ENCODE peak calls at places on chromosomes 7 and 10, in seven cellular contexts. P is astrocyte, R is fibroblast of lung, F is PC-3, Y is HCT116, J is hepatocyte, D is GM23338. Z is an unnamed sample. For H3K27me3, the result is how much of the 10 kb centered on the place peaks cover.

GRCh38 chr10:131663411-131663810 is 237.4 kb upstream of the PPP2R2D start:
- DNase-seq in P (no peak), R (no peak), F (no peak), Y (no peak), J (no peak), D (no peak), Z (no peak)

GRCh38 chr7:75993689-75994387 is 557 bp downstream of the TMEM120A start:
- DNase-seq in P (peak), R (peak), F (peak), Y (no peak), J (peak), D (peak), Z (peak)

GRCh38 chr10:35940067-35940989 is 298.2 kb upstream of the FZD8 start:
- DNase-seq in P (no peak), R (no peak), F (no peak), Y (no peak), J (peak), D (no peak), Z (peak)

GRCh38 chr7:155258233-155258575 is 39.5 kb upstream of the INSIG1 start:
- DNase-seq in P (peak), R (peak), F (peak), Y (no peak), J (no peak), D (no peak), Z (peak)

GRCh38 chr10:36367362-36367761 is 725.3 kb upstream of the FZD8 start:
- DNase-seq in P (no peak), R (no peak), F (peak), Y (no peak), J (no peak), D (no peak), Z (no peak)

GRCh38 chr7:20219062-20219445 is 1.9 kb upstream of the MACC1 start:
- DNase-seq in P (no peak), R (no peak), F (no peak), Y (no peak), J (no peak), D (no peak), Z (no peak)

GRCh38 chr10:5752301-5752871 is 60.8 kb downstream of the GDI2 start:
- DNase-seq in P (no peak), R (no peak), F (no peak), Y (no peak), J (peak), D (no peak), Z (peak)

GRCh38 chr10:26730548-26730947 is 33.0 kb downstream of the PDSS1 start:
- DNase-seq in P (no peak), R (no peak), F (no peak), Y (no peak), J (no peak), D (no peak), Z (no peak)

GRCh38 chr7:130938661-130939060 is 204.7 kb upstream of the KLF14 start:
- DNase-seq in P (no peak), R (peak), F (no peak), Y (no peak), J (no peak), D (no peak), Z (peak)

GRCh38 chr7:23696916-23697441 is 13.0 kb upstream of the STK31 start:
- DNase-seq in P (peak), R (peak), F (peak), Y (peak), J (peak), D (peak), Z (peak)

GRCh38 chr10:122286872-122287271 is 15.8 kb downstream of the BTBD16 start:
- DNase-seq in P (peak), R (peak), F (peak), Y (no peak), J (peak), D (peak), Z (peak)

GRCh38 chr10:71921319-71922027 is 42.7 kb upstream of the CHST3 start:
- DNase-seq in P (no peak), R (no peak), F (no peak), Y (no peak), J (peak), D (no peak), Z (peak)

GRCh38 chr10:29239569-29240472 is 49.0 kb upstream of the LYZL1 start:
- DNase-seq in P (no peak), R (no peak), F (peak), Y (peak), J (peak), D (peak), Z (peak)

DNA sequence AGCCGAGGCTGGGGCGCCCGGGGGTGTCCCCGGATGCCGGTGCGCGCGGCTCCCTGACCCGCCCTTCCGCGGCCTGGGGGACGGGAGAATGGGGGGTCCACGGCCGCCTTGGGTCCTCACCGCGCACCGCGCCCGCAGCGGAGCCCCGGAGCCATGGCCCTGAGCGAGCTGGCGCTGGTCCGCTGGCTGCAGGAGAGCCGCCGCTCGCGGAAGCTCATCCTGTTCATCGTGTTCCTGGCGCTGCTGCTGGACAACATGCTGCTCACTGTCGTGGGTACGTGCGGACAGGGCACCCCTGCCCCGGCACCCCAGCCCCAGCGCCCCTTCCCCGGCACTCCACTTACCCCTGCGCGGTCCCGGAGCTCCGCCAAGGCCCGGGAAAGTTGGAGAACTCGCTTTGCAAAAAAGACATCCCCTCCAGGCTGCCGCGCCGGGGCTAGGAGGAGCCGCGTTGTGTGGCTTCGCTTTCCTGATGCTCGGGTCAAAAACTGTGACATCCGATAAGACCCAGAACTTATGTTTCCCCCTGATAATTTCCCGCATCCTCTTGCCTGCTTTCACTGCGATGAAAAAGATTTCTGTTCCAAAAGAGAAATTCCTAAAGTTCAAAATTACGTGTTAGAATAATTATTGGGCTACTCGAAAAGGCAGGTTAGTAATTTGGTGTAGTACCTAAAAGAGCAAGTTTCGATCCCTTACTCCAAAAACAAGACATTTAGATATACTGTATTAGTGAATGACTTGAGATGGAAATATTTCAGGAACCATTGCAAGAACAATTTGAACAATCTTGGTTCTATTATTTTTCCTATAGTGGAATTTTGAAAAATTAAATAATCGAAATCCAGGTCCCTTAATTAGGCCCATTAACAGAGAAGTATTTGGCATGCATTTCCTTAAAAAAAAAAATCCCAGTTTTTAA is 888 bp downstream of the SLC18A2 start:
- DNase-seq in P (no peak), R (peak), F (no peak), Y (no peak), J (peak), D (peak), Z (peak)
- TF ChIP-seq EZH2 in P (peak), R (no peak), F (no peak), Y (no peak), J (peak), D (no peak), Z (peak)

GRCh38 chr7:97004237-97004930 is 969 bp upstream of the DLX6 start:
- DNase-seq in P (no peak), R (no peak), F (no peak), Y (no peak), J (no peak), D (peak), Z (no peak)

GRCh38 chr7:97002555-97003261 is 2.6 kb upstream of the DLX6 start:
- DNase-seq in P (no peak), R (no peak), F (no peak), Y (no peak), J (no peak), D (peak), Z (no peak)

GRCh38 chr7:97003262-97004236 is 1.8 kb upstream of the DLX6 start:
- DNase-seq in P (no peak), R (no peak), F (no peak), Y (no peak), J (no peak), D (peak), Z (no peak)

GRCh38 chr7:97001221-97001620 is 4.1 kb upstream of the DLX6 start:
- DNase-seq in P (no peak), R (no peak), F (no peak), Y (no peak), J (no peak), D (peak), Z (no peak)

GRCh38 chr7:97001656-97002554 is 3.4 kb upstream of the DLX6 start:
- DNase-seq in P (no peak), R (no peak), F (no peak), Y (no peak), J (no peak), D (peak), Z (no peak)
- H3K27me3 ChIP-seq in P (half or more), R (half or more), F (under half), Y (under half), J (half or more), D (half or more), Z (half or more)

DNA sequence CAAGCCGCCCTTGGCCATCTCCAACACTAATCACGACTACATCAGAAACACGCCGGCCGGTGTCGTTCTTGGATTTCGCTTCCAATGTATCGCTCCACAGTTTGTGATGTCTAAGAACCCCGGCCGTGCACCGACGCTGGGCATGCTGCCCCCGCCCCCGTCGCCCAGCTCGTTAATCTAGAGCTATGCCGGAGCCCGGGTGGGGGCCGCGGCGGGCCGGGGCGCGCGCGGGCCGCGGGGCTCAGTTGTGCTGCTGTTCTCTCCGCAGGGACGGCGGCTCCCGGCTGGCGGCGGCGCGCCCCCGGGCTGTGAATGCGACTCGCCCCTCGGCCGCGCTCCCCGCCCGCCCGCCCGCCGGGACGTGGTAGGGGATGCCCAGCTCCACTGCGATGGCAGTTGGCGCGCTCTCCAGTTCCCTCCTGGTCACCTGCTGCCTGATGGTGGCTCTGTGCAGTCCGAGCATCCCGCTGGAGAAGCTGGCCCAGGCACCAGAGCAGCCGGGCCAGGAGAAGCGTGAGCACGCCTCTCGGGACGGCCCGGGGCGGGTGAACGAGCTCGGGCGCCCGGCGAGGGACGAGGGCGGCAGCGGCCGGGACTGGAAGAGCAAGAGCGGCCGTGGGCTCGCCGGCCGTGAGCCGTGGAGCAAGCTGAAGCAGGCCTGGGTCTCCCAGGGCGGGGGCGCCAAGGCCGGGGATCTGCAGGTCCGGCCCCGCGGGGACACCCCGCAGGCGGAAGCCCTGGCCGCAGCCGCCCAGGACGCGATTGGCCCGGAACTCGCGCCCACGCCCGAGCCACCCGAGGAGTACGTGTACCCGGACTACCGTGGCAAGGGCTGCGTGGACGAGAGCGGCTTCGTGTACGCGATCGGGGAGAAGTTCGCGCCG is 1.9 kb downstream of the VWC2 start:
- DNase-seq in P (no peak), R (no peak), F (no peak), Y (no peak), J (peak), D (peak), Z (peak)
- TF ChIP-seq EZH2 in P (no peak), R (no peak), F (no peak), Y (no peak), J (peak), D (peak), Z (no peak)

GRCh38 chr7:69652947-69653701 is 54.8 kb downstream of the AUTS2 start:
- DNase-seq in P (no peak), R (no peak), F (no peak), Y (no peak), J (no peak), D (no peak), Z (no peak)
- H3K27me3 ChIP-seq in P (under half), R (under half), F (under half), Y (under half), J (under half), D (under half), Z (under half)

GRCh38 chr7:241513-241912 is 48.5 kb upstream of the FOXL3 start:
- DNase-seq in P (no peak), R (no peak), F (no peak), Y (no peak), J (no peak), D (no peak), Z (no peak)

GRCh38 chr7:237385-237784 is 45.0 kb downstream of the FAM20C start:
- DNase-seq in P (no peak), R (no peak), F (no peak), Y (no peak), J (no peak), D (no peak), Z (no peak)

GRCh38 chr7:240887-241421 is 48.6 kb downstream of the FAM20C start:
- DNase-seq in P (no peak), R (peak), F (no peak), Y (no peak), J (no peak), D (no peak), Z (no peak)

GRCh38 chr7:236967-237366 is 44.6 kb downstream of the FAM20C start:
- DNase-seq in P (no peak), R (no peak), F (no peak), Y (no peak), J (no peak), D (no peak), Z (no peak)

GRCh38 chr7:240128-240676 is 47.8 kb downstream of the FAM20C start:
- DNase-seq in P (no peak), R (no peak), F (no peak), Y (no peak), J (no peak), D (no peak), Z (no peak)
- TF ChIP-seq EZH2 in P (no peak), R (no peak), F (no peak), Y (no peak), J (no peak), D (no peak), Z (no peak)

GRCh38 chr10:102418612-102419560 is at the start of gene PSD:
- DNase-seq in P (no peak), R (no peak), F (no peak), Y (no peak), J (no peak), D (peak), Z (no peak)

GRCh38 chr10:102413806-102414561 is 4.6 kb downstream of the PSD start:
- DNase-seq in P (no peak), R (no peak), F (no peak), Y (no peak), J (no peak), D (no peak), Z (no peak)

GRCh38 chr10:102414749-102415148 is 3.8 kb downstream of the PSD start:
- DNase-seq in P (no peak), R (no peak), F (no peak), Y (no peak), J (no peak), D (no peak), Z (no peak)

GRCh38 chr10:102413053-102413705 is 5.4 kb downstream of the PSD start:
- DNase-seq in P (no peak), R (no peak), F (no peak), Y (no peak), J (no peak), D (peak), Z (peak)

DNA sequence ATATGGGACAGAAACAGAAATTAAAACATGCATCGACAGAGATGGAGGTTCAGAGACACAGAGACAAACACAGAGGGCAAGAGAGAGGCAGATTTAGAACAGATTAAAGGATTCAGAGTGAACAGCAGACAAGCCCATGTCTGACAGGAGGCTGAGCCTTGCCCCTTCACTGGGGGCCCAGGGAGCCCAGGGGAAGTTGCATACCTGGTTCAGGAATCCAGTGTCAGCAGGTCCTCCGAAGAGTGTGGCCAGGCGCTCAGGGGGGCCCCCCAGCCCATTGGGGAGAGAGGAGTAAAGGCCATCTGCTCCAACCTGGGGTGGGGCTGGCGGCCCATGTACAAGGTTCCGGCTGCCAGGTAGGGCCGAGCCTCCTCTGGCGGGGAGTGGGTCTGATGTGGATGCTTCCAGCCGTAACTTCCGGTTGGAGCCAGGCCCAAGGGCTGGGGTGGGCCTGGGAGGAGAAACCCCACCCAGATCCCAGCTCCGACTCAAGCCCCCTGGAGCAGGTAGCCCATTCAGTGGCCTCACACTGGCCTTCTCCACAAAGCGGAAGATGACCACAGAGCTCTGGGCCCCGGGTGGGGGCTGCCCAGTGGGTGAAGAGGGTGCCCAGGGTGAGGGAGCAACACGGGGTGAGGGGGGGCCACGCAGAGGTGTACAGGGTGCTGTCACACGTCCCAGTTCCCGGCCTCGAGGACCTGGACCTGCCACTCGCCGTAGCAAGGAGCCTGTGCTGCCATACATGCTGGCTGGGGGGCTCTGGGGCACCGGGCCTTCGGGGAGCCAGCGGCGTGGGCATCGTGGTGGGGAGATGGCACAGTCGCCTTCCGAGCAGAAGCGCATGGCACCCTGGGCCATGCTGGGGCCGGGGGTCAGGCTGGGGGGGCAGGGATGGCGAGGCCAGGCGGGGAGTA is 2.1 kb downstream of the PSD start:
- DNase-seq in P (no peak), R (no peak), F (no peak), Y (no peak), J (no peak), D (no peak), Z (no peak)
- H3K27me3 ChIP-seq in P (under half), R (under half), F (under half), Y (under half), J (under half), D (under half), Z (under half)

GRCh38 chr7:30681262-30682130 is 760 bp downstream of the CRHR2 start:
- DNase-seq in P (no peak), R (no peak), F (no peak), Y (no peak), J (no peak), D (peak), Z (peak)
- TF ChIP-seq EZH2 in P (peak), R (peak), F (no peak), Y (no peak), J (peak), D (peak), Z (peak)